ENCODE peak calls at places on chromosomes 6 and 20, in seven cellular contexts. V is fibroblast of lung, U is right cardiac atrium, A is esophagus squamous epithelium, S is neural progenitor cell, E is suprapubic skin, W is GM12878. N is an unnamed sample.

GRCh38 chr6:76984572-76984971 is 478.7 kb downstream of the HTR1B start:
- DNase-seq in S (no peak), A (no peak), E (no peak), V (no peak), U (no peak), W (no peak), N (no peak)

GRCh38 chr6:26459023-26459810 is 1.5 kb downstream of the BTN2A1 start:
- DNase-seq in E (no peak), A (no peak), W (no peak), V (no peak), U (no peak), S (no peak), N (no peak)

GRCh38 chr6:5172057-5172683 is 87.0 kb downstream of the PPP1R3G start:
- DNase-seq in E (no peak), A (no peak), W (no peak), U (no peak), V (no peak), S (peak; percentile 50), N (no peak)

GRCh38 chr20:11753155-11753554 is 164.5 kb upstream of the BTBD3 start:
- DNase-seq in W (no peak), S (no peak), U (no peak), V (no peak), E (no peak), A (no peak), N (no peak)

GRCh38 chr20:34663213-34663943 is 13.5 kb downstream of the PIGU start:
- DNase-seq in E (no peak), S (no peak), W (no peak), V (peak; percentile 15), U (no peak), A (no peak), N (no peak)

GRCh38 chr6:118722820-118723526 is 71.6 kb upstream of the CEP85L start:
- DNase-seq in W (no peak), U (no peak), S (no peak), E (no peak), V (no peak), A (no peak), N (no peak)

GRCh38 chr6:99810942-99811633 is 182.9 kb downstream of the MCHR2 start:
- DNase-seq in E (no peak), U (no peak), W (no peak), V (no peak), A (no peak), S (no peak), N (no peak)

GRCh38 chr20:22180244-22180643 is 404.1 kb downstream of the FOXA2 start:
- DNase-seq in E (no peak), U (no peak), A (no peak), S (peak; percentile 31), W (no peak), V (no peak), N (no peak)

GRCh38 chr20:21102691-21103311 is 3.4 kb downstream of the LINC00237 start:
- DNase-seq in E (peak; percentile 76), U (peak; percentile 80), S (peak; percentile 82), W (no peak), A (no peak), V (no peak), N (no peak)

GRCh38 chr6:74942130-74942529 is 263.7 kb downstream of the COL12A1 start:
- DNase-seq in W (no peak), U (no peak), V (no peak), S (no peak), E (no peak), A (no peak), N (no peak)

GRCh38 chr20:33790571-33790970 is 20.6 kb upstream of the CHMP4B start:
- DNase-seq in A (no peak), E (no peak), U (no peak), V (no peak), W (no peak), S (no peak), N (no peak)

GRCh38 chr20:48786916-48787676 is 40.7 kb downstream of the PREX1 start:
- DNase-seq in V (no peak), A (no peak), E (no peak), S (no peak), U (no peak), W (no peak), N (no peak)

GRCh38 chr20:44361021-44361420 is 5.5 kb downstream of the HNF4A start:
- DNase-seq in E (no peak), U (no peak), A (no peak), V (no peak), W (no peak), S (no peak), N (no peak)

GRCh38 chr6:152783217-152783878 is 32.8 kb downstream of the VIP start:
- DNase-seq in S (no peak), A (no peak), W (no peak), V (no peak), E (no peak), U (no peak), N (no peak)

GRCh38 chr6:119147101-119148053 is 68.9 kb upstream of the FAM184A start:
- DNase-seq in U (peak; percentile 54), W (peak; percentile 60), V (peak; percentile 98), S (no peak), E (peak; percentile 84), A (no peak), N (peak; percentile 98)

GRCh38 chr6:152368761-152369624 is 268.2 kb downstream of the SYNE1 start:
- DNase-seq in V (peak; percentile 71), A (no peak), W (no peak), S (peak; percentile 55), U (peak; percentile 81), E (peak; percentile 71), N (peak; percentile 37)

GRCh38 chr6:125197795-125198269 is 44.3 kb downstream of the TPD52L1 start:
- DNase-seq in E (peak; percentile 64), V (peak; percentile 55), S (no peak), W (no peak), U (peak; percentile 84), A (no peak), N (peak; percentile 60)

GRCh38 chr6:26045046-26045938 is 41.9 kb upstream of the HFE start:
- DNase-seq in W (peak; percentile 99), U (peak; percentile 84), A (peak; percentile 67), E (peak; percentile 86), S (no peak), V (peak; percentile 96), N (peak; percentile 78)

GRCh38 chr6:108507316-108507715 is 53.4 kb upstream of the FOXO3 start:
- DNase-seq in A (no peak), W (no peak), E (no peak), S (no peak), U (no peak), V (no peak), N (no peak)

GRCh38 chr6:149421132-149421531 is 21.1 kb downstream of the SUMO4 start:
- DNase-seq in W (no peak), S (no peak), A (no peak), V (no peak), E (no peak), U (no peak), N (no peak)

GRCh38 chr20:38601216-38602184 is at the start of gene ARHGAP40:
- DNase-seq in V (no peak), A (no peak), U (no peak), E (no peak), W (no peak), S (peak; percentile 51), N (no peak)

GRCh38 chr6:169073311-169073710 is 180.3 kb downstream of the THBS2 start:
- DNase-seq in U (no peak), S (no peak), A (no peak), W (no peak), E (no peak), V (peak; percentile 60), N (peak; percentile 78)

GRCh38 chr6:75499640-75500039 is 6.0 kb upstream of the FILIP1 start:
- DNase-seq in W (no peak), U (no peak), V (no peak), S (no peak), E (no peak), A (no peak), N (peak; percentile 61)

GRCh38 chr20:41261790-41262717 is 55.5 kb downstream of the ZHX3 start:
- DNase-seq in U (no peak), E (no peak), A (no peak), V (no peak), S (no peak), W (no peak), N (no peak)

GRCh38 chr20:63534831-63535651 is 2.1 kb downstream of the PTK6 start:
- DNase-seq in E (no peak), V (no peak), U (peak; percentile 61), A (no peak), W (no peak), S (no peak), N (no peak)

DNA sequence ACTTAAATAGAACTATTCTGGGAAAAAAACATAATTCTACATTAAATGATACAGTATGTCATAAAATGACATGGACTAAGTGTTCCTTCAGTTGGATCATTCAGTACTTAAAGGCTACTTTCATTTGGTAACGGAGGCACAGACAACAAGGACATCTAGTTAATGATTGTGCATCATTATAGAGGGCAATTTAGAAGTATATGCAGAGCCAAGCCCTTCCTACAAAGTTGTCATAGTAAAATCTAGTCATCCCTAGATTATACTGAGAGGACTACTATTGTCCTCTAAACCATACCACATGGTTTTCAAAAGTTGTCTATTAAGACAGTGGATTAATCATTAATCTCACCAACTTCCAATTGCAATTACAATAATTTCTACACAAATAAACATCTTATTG is 53.9 kb upstream of the STXBP5 start:
- DNase-seq in E (no peak), V (no peak), S (no peak), U (no peak), A (no peak), W (no peak), N (no peak)
- H3K4me3 ChIP-seq in E (no peak overlapping the region), V (no peak overlapping the region), S (no peak overlapping the region), U (no peak overlapping the region), A (no peak overlapping the region), W (no peak overlapping the region), N (no peak overlapping the region)

GRCh38 chr20:47740225-47741184 is 44.8 kb downstream of the SULF2 start:
- DNase-seq in E (no peak), U (peak; percentile 75), V (no peak), W (no peak), S (peak; percentile 29), A (no peak), N (no peak)
- H3K4me3 ChIP-seq in E (no peak overlapping the region), U (no peak overlapping the region), V (no peak overlapping the region), W (no peak overlapping the region), S (no peak overlapping the region), A (no peak overlapping the region), N (no peak overlapping the region)

DNA sequence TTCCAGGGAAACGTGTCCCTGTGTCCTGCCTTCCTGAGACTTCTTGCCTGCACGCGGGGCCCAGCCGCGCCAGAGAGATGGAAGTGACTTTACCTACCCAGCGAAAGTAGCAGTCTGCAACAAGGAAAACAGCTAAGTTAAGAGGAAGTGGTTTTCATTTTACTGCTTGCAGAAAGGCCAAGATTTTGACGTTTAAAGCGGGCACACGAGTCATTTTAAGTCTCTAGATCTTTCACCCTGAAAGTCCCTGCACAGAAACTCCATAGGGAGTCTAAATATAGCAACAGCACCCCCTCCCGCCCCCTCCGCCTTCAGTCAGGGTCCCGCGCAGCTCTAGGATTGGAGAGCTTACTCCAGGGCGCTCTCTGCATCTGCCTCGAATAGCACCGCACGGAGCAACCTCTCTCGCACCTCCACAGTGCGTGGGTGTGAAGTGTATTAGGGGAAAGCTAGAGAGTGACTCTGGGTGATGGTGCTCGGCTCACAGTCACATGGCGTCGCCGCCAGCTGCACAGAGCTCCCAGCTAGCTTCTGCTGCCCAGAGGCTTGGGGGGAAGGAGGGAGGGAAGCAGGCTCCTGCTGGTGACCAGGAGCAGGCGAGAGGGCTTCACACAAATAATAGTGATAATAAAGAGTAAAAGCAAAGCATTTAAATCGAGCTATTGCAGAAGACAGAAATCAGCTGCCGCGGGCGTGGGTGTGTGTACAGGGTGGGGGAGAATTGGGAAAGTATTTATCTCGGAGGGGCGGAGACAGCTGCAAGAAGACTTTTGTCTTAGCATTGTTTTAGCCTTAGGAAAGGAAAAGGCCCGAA is 1.8 kb upstream of the KCNQ5 start:
- DNase-seq in A (no peak), E (no peak), S (peak; percentile 66), U (peak; percentile 71), V (no peak), W (peak; percentile 65), N (no peak)
- H3K4me3 ChIP-seq in A (peak overlapping the region; percentile 52), E (peak overlapping the region; percentile 62), S (peak overlapping the region; percentile 64), U (peak overlapping the region; percentile 58), V (peak overlapping the region; percentile 80), W (peak overlapping the region; percentile 100), N (peak overlapping the region; percentile 65)

GRCh38 chr20:3681931-3682820 is at the start of gene ADAM33:
- DNase-seq in W (no peak), S (peak; percentile 75), V (peak; percentile 36), A (no peak), U (peak; percentile 88), E (no peak), N (no peak)
- H3K4me3 ChIP-seq in W (no peak within 1 kb of the TSS), S (peak within 1 kb of the TSS; percentile 51), V (peak within 1 kb of the TSS; percentile 93), A (peak within 1 kb of the TSS; percentile 50), U (peak within 1 kb of the TSS; percentile 40), E (peak within 1 kb of the TSS; percentile 54), N (peak within 1 kb of the TSS; percentile 50)

N was measured in skeletal muscle cell.